ENCODE peak calls at places on chromosome 2, in seven cellular contexts. One of them, this sample, is unnamed.

GRCh38 chr2:20594957-20595356 is 55.9 kb downstream of the HS1BP3 start:
- DNase-seq in psoas muscle: peak; percentile 47
- DNase-seq in thoracic aorta: no peak
- DNase-seq in ovary: peak; percentile 6
- DNase-seq in GM23248: no peak
- DNase-seq in heart right ventricle: peak; percentile 2
- DNase-seq in lower lobe of right lung: no peak
- DNase-seq in this sample: no peak

GRCh38 chr2:166784296-166784946 is 103.9 kb upstream of the XIRP2 start:
- DNase-seq in psoas muscle: no peak
- DNase-seq in heart right ventricle: no peak
- DNase-seq in thoracic aorta: no peak
- DNase-seq in GM23248: no peak
- DNase-seq in lower lobe of right lung: no peak
- DNase-seq in ovary: no peak
- DNase-seq in this sample: no peak

GRCh38 chr2:60453896-60454295 is 99.6 kb downstream of the BCL11A start:
- DNase-seq in GM23248: no peak
- DNase-seq in heart right ventricle: no peak
- DNase-seq in ovary: no peak
- DNase-seq in thoracic aorta: no peak
- DNase-seq in lower lobe of right lung: no peak
- DNase-seq in psoas muscle: no peak
- DNase-seq in this sample: no peak

GRCh38 chr2:167783266-167784070 is 463.9 kb downstream of the STK39 start:
- DNase-seq in thoracic aorta: no peak
- DNase-seq in lower lobe of right lung: no peak
- DNase-seq in psoas muscle: peak; percentile 58
- DNase-seq in GM23248: no peak
- DNase-seq in ovary: no peak
- DNase-seq in heart right ventricle: no peak
- DNase-seq in this sample: no peak

GRCh38 chr2:41498791-41499190 is 549.0 kb upstream of the PKDCC start:
- DNase-seq in lower lobe of right lung: no peak
- DNase-seq in GM23248: peak; percentile 0
- DNase-seq in ovary: no peak
- DNase-seq in thoracic aorta: no peak
- DNase-seq in psoas muscle: no peak
- DNase-seq in heart right ventricle: no peak
- DNase-seq in this sample: no peak

GRCh38 chr2:168848220-168848619 is 42.0 kb downstream of the SPC25 start:
- DNase-seq in thoracic aorta: no peak
- DNase-seq in psoas muscle: peak; percentile 60
- DNase-seq in ovary: no peak
- DNase-seq in GM23248: no peak
- DNase-seq in lower lobe of right lung: no peak
- DNase-seq in heart right ventricle: no peak
- DNase-seq in this sample: no peak

GRCh38 chr2:40824269-40824668 is 372.4 kb upstream of the SLC8A1 start:
- DNase-seq in psoas muscle: no peak
- DNase-seq in thoracic aorta: no peak
- DNase-seq in lower lobe of right lung: no peak
- DNase-seq in ovary: no peak
- DNase-seq in heart right ventricle: no peak
- DNase-seq in GM23248: no peak
- DNase-seq in this sample: no peak

GRCh38 chr2:7191927-7192326 is 274.7 kb downstream of the RNF144A start:
- DNase-seq in ovary: no peak
- DNase-seq in heart right ventricle: no peak
- DNase-seq in thoracic aorta: no peak
- DNase-seq in GM23248: peak; percentile 82
- DNase-seq in psoas muscle: no peak
- DNase-seq in lower lobe of right lung: no peak
- DNase-seq in this sample: no peak

GRCh38 chr2:7773362-7773973 is 856.3 kb downstream of the RNF144A start:
- DNase-seq in lower lobe of right lung: peak; percentile 50
- DNase-seq in GM23248: peak; percentile 52
- DNase-seq in psoas muscle: no peak
- DNase-seq in ovary: no peak
- DNase-seq in thoracic aorta: no peak
- DNase-seq in heart right ventricle: no peak
- DNase-seq in this sample: no peak

GRCh38 chr2:216789088-216789487 is 70.8 kb downstream of the TNP1 start:
- DNase-seq in GM23248: no peak
- DNase-seq in heart right ventricle: no peak
- DNase-seq in psoas muscle: no peak
- DNase-seq in thoracic aorta: no peak
- DNase-seq in ovary: no peak
- DNase-seq in lower lobe of right lung: no peak
- DNase-seq in this sample: no peak

GRCh38 chr2:224086226-224086911 is 47.3 kb upstream of the SERPINE2 start:
- DNase-seq in ovary: no peak
- DNase-seq in lower lobe of right lung: no peak
- DNase-seq in thoracic aorta: no peak
- DNase-seq in GM23248: peak; percentile 96
- DNase-seq in heart right ventricle: no peak
- DNase-seq in psoas muscle: no peak
- DNase-seq in this sample: peak; percentile 43

GRCh38 chr2:68591225-68591624 is 52.2 kb upstream of the PROKR1 start:
- DNase-seq in psoas muscle: no peak
- DNase-seq in thoracic aorta: no peak
- DNase-seq in lower lobe of right lung: no peak
- DNase-seq in ovary: no peak
- DNase-seq in heart right ventricle: no peak
- DNase-seq in GM23248: no peak
- DNase-seq in this sample: no peak

GRCh38 chr2:153912798-153913396 is 41.2 kb downstream of the GALNT13 start:
- DNase-seq in psoas muscle: peak; percentile 19
- DNase-seq in lower lobe of right lung: peak; percentile 15
- DNase-seq in heart right ventricle: no peak
- DNase-seq in ovary: no peak
- DNase-seq in GM23248: no peak
- DNase-seq in thoracic aorta: no peak
- DNase-seq in this sample: peak; percentile 22

GRCh38 chr2:202541137-202541536 is 93.6 kb upstream of the FAM117B start:
- DNase-seq in psoas muscle: no peak
- DNase-seq in GM23248: no peak
- DNase-seq in heart right ventricle: no peak
- DNase-seq in thoracic aorta: no peak
- DNase-seq in lower lobe of right lung: no peak
- DNase-seq in ovary: no peak
- DNase-seq in this sample: no peak

GRCh38 chr2:134284119-134284670 is 30.3 kb downstream of the MGAT5 start:
- DNase-seq in GM23248: peak; percentile 36
- DNase-seq in ovary: no peak
- DNase-seq in thoracic aorta: no peak
- DNase-seq in lower lobe of right lung: no peak
- DNase-seq in heart right ventricle: no peak
- DNase-seq in psoas muscle: no peak
- DNase-seq in this sample: no peak

GRCh38 chr2:2324119-2324518 is 7.0 kb downstream of the MYT1L start:
- DNase-seq in heart right ventricle: no peak
- DNase-seq in lower lobe of right lung: no peak
- DNase-seq in thoracic aorta: no peak
- DNase-seq in ovary: no peak
- DNase-seq in psoas muscle: no peak
- DNase-seq in GM23248: no peak
- DNase-seq in this sample: no peak

GRCh38 chr2:96260404-96261260 is 5.2 kb downstream of the TMEM127 start:
- DNase-seq in lower lobe of right lung: peak; percentile 69
- DNase-seq in GM23248: peak; percentile 95
- DNase-seq in psoas muscle: peak; percentile 81
- DNase-seq in thoracic aorta: peak; percentile 71
- DNase-seq in ovary: peak; percentile 75
- DNase-seq in heart right ventricle: peak; percentile 55
- DNase-seq in this sample: peak; percentile 72

GRCh38 chr2:84958135-84959044 is 12.6 kb upstream of the KCMF1 start:
- DNase-seq in thoracic aorta: no peak
- DNase-seq in lower lobe of right lung: peak; percentile 50
- DNase-seq in GM23248: peak; percentile 92
- DNase-seq in psoas muscle: no peak
- DNase-seq in heart right ventricle: no peak
- DNase-seq in ovary: peak; percentile 25
- DNase-seq in this sample: no peak

GRCh38 chr2:71190959-71191943 is 35.7 kb downstream of the PAIP2B start:
- DNase-seq in heart right ventricle: no peak
- DNase-seq in ovary: no peak
- DNase-seq in lower lobe of right lung: no peak
- DNase-seq in psoas muscle: no peak
- DNase-seq in thoracic aorta: no peak
- DNase-seq in GM23248: peak; percentile 59
- DNase-seq in this sample: no peak

GRCh38 chr2:179272406-179273192 is 8.0 kb upstream of the SESTD1 start:
- DNase-seq in heart right ventricle: no peak
- DNase-seq in thoracic aorta: no peak
- DNase-seq in lower lobe of right lung: no peak
- DNase-seq in ovary: no peak
- DNase-seq in GM23248: peak; percentile 84
- DNase-seq in psoas muscle: no peak
- DNase-seq in this sample: no peak
- H3K27ac ChIP-seq in heart right ventricle: peak overlapping the region; percentile 68
- H3K27ac ChIP-seq in thoracic aorta: peak overlapping the region; percentile 74
- H3K27ac ChIP-seq in lower lobe of right lung: peak overlapping the region; percentile 74
- H3K27ac ChIP-seq in ovary: no peak overlapping the region
- H3K27ac ChIP-seq in GM23248: peak overlapping the region; percentile 77
- H3K27ac ChIP-seq in psoas muscle: no peak overlapping the region
- H3K27ac ChIP-seq in this sample: peak overlapping the region; percentile 87

DNA sequence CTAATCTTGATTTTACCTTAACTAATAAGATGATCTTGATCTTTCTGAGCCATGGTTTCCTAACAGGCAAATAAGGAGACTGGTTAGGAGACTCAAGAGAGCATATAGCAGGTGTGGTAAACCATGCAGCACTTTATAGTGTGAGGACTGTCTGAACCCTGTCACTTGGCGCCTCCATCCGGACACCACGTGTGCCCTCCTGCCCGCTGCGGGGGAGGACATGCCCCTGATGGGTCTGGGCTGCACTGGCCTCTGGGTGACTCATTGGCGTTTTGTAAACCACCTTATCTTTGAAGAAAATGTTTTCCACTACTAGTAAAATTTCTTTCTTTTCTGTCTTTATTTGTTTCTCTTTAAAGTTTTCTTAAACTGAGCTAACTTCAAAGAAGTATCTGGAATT is 131.1 kb downstream of the FMNL2 start:
- DNase-seq in GM23248: no peak
- DNase-seq in psoas muscle: no peak
- DNase-seq in ovary: peak; percentile 76
- DNase-seq in lower lobe of right lung: no peak
- DNase-seq in thoracic aorta: no peak
- DNase-seq in heart right ventricle: no peak
- DNase-seq in this sample: no peak
- H3K27ac ChIP-seq in GM23248: no peak overlapping the region
- H3K27ac ChIP-seq in psoas muscle: peak overlapping the region; percentile 92
- H3K27ac ChIP-seq in ovary: peak overlapping the region; percentile 2
- H3K27ac ChIP-seq in lower lobe of right lung: peak overlapping the region; percentile 64
- H3K27ac ChIP-seq in thoracic aorta: peak overlapping the region; percentile 48
- H3K27ac ChIP-seq in heart right ventricle: no peak overlapping the region
- H3K27ac ChIP-seq in this sample: no peak overlapping the region

DNA sequence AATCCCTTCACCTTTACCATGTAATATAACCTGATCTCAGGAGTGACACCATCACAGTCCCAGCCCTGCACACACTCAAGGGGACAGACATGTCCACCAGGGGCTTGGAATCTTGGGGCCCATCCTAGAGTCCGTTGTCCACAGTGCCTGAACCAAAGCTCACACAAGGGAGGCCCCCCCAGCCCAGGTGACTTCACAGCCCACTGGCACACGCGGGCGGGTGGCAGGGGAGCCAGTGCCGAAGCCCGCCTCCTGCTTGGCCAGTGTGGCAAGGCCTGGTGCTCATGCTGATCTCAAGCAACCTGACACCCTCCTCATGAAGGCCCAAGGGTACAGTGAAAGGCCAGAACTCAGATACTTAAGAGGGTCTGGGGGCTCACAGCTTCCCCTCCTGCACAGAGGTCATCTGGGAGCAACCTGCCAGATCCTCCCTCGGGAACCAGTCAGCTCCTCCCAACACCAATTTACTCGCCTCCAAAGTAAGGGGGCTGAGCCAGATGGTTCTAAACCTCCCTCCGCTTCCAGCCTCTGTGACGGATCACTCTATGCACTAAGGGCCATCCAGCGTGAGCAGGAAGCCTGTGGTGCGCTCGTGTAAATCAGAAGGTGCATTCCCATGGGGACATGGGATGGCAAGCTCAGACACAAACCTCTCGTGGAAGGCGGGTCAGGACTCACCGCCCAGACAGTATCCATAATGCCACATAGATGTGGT is 3.2 kb upstream of the RAB17 start:
- DNase-seq in GM23248: no peak
- DNase-seq in heart right ventricle: no peak
- DNase-seq in psoas muscle: no peak
- DNase-seq in thoracic aorta: no peak
- DNase-seq in lower lobe of right lung: no peak
- DNase-seq in ovary: no peak
- DNase-seq in this sample: peak; percentile 25
- H3K27ac ChIP-seq in GM23248: no peak overlapping the region
- H3K27ac ChIP-seq in heart right ventricle: peak overlapping the region; percentile 79
- H3K27ac ChIP-seq in psoas muscle: no peak overlapping the region
- H3K27ac ChIP-seq in thoracic aorta: peak overlapping the region; percentile 93
- H3K27ac ChIP-seq in lower lobe of right lung: peak overlapping the region; percentile 75
- H3K27ac ChIP-seq in ovary: no peak overlapping the region
- H3K27ac ChIP-seq in this sample: no peak overlapping the region

GRCh38 chr2:119106301-119106897 is 52.2 kb downstream of the C1QL2 start:
- DNase-seq in lower lobe of right lung: no peak
- DNase-seq in GM23248: peak; percentile 49
- DNase-seq in psoas muscle: no peak
- DNase-seq in heart right ventricle: peak; percentile 50
- DNase-seq in thoracic aorta: no peak
- DNase-seq in ovary: no peak
- DNase-seq in this sample: no peak

GRCh38 chr2:119102964-119103363 is 55.6 kb downstream of the C1QL2 start:
- DNase-seq in ovary: no peak
- DNase-seq in thoracic aorta: no peak
- DNase-seq in GM23248: no peak
- DNase-seq in heart right ventricle: no peak
- DNase-seq in lower lobe of right lung: no peak
- DNase-seq in psoas muscle: no peak
- DNase-seq in this sample: no peak

GRCh38 chr2:119109823-119110222 is 48.7 kb downstream of the C1QL2 start:
- DNase-seq in ovary: no peak
- DNase-seq in heart right ventricle: no peak
- DNase-seq in psoas muscle: no peak
- DNase-seq in thoracic aorta: no peak
- DNase-seq in lower lobe of right lung: no peak
- DNase-seq in GM23248: peak; percentile 20
- DNase-seq in this sample: no peak

GRCh38 chr2:119108186-119108585 is 50.4 kb downstream of the C1QL2 start:
- DNase-seq in GM23248: no peak
- DNase-seq in lower lobe of right lung: no peak
- DNase-seq in thoracic aorta: no peak
- DNase-seq in psoas muscle: no peak
- DNase-seq in ovary: no peak
- DNase-seq in heart right ventricle: no peak
- DNase-seq in this sample: no peak

DNA sequence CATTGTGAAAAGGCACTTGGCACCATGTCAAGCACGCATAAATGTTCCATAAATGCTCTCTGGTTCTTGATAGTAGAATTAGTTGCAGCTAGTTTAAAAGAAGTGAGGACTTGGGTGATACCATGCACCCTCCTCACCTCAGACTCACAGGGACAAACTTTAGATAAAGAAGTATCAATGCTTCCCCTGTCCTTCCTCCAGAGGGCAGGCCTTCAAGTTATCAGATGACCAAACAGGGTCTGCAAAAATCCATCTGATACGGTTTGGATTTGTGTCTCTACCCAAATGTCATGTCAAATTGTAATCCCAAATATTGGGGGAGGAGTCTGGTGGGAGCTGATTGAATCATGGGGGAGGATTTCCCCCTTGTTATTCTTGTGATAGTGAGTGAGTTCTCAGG is 54.1 kb downstream of the C1QL2 start:
- DNase-seq in GM23248: no peak
- DNase-seq in lower lobe of right lung: no peak
- DNase-seq in thoracic aorta: no peak
- DNase-seq in heart right ventricle: no peak
- DNase-seq in psoas muscle: no peak
- DNase-seq in ovary: no peak
- DNase-seq in this sample: no peak
- H3K27ac ChIP-seq in GM23248: no peak overlapping the region
- H3K27ac ChIP-seq in lower lobe of right lung: no peak overlapping the region
- H3K27ac ChIP-seq in thoracic aorta: no peak overlapping the region
- H3K27ac ChIP-seq in heart right ventricle: no peak overlapping the region
- H3K27ac ChIP-seq in psoas muscle: no peak overlapping the region
- H3K27ac ChIP-seq in ovary: no peak overlapping the region
- H3K27ac ChIP-seq in this sample: no peak overlapping the region

This sample was measured in right cardiac atrium.